ENCODE peak calls at places on chromosomes 4 and X, in six cellular contexts. A, Q, K, X, O and T are unnamed samples.
A peak's percentile ranks its signal among the peaks of the same experiment; 100 is the strongest.

GRCh38 chrX:120452131-120452530 is 17.0 kb downstream of the LAMP2 start:
- DNase-seq in Q (no peak), X (no peak), A (no peak), O (no peak), K (peak; percentile 27), T (peak; percentile 15)

GRCh38 chrX:70461026-70461425 is 16.4 kb downstream of the DLG3 start:
- DNase-seq in Q (no peak), A (no peak), K (no peak), X (no peak), O (no peak), T (no peak)

GRCh38 chr4:76087007-76087769 is 12.7 kb downstream of the ART3 start:
- DNase-seq in O (peak; percentile 56), A (peak; percentile 7), X (peak; percentile 37), Q (peak; percentile 27), K (peak; percentile 78), T (peak; percentile 31)

GRCh38 chrX:53682885-53683555 is 3.5 kb downstream of the HUWE1 start:
- DNase-seq in K (peak; percentile 52), X (peak; percentile 25), O (peak; percentile 21), Q (no peak), A (no peak), T (peak; percentile 16)

GRCh38 chrX:41459714-41460113 is 12.6 kb downstream of the NYX start:
- DNase-seq in X (no peak), A (no peak), Q (no peak), K (no peak), O (no peak), T (no peak)

GRCh38 chr4:76881375-76881774 is 16.6 kb downstream of the SOWAHB start:
- DNase-seq in O (no peak), A (no peak), X (peak; percentile 73), K (peak; percentile 38), Q (no peak), T (no peak)

GRCh38 chrX:80879143-80879542 is 69.5 kb upstream of the BRWD3 start:
- DNase-seq in K (no peak), O (no peak), X (no peak), Q (no peak), A (no peak), T (no peak)

GRCh38 chrX:18210470-18210869 is 10.2 kb downstream of the BEND2 start:
- DNase-seq in X (no peak), A (no peak), O (no peak), Q (no peak), K (no peak), T (no peak)

GRCh38 chr4:7200801-7201200 is 8.5 kb downstream of the SORCS2 start:
- DNase-seq in Q (no peak), X (no peak), K (no peak), O (no peak), A (no peak), T (no peak)

GRCh38 chrX:153688900-153689590 is 1.3 kb downstream of the SLC6A8 start:
- DNase-seq in O (no peak), A (no peak), K (no peak), Q (no peak), X (no peak), T (no peak)

GRCh38 chrX:43973249-43973672 is at the start of gene NDP:
- DNase-seq in O (no peak), X (no peak), K (no peak), A (no peak), Q (no peak), T (no peak)

GRCh38 chrX:41482153-41482850 is 35.2 kb downstream of the NYX start:
- DNase-seq in O (no peak), Q (no peak), A (no peak), K (no peak), X (no peak), T (no peak)

GRCh38 chr4:128341634-128342033 is 54.0 kb upstream of the PGRMC2 start:
- DNase-seq in O (no peak), A (no peak), K (no peak), Q (no peak), X (no peak), T (no peak)
- TF ChIP-seq CTCF in O (no peak), A (no peak), K (peak; percentile 46), Q (no peak), X (peak; percentile 12), T (no peak)

DNA sequence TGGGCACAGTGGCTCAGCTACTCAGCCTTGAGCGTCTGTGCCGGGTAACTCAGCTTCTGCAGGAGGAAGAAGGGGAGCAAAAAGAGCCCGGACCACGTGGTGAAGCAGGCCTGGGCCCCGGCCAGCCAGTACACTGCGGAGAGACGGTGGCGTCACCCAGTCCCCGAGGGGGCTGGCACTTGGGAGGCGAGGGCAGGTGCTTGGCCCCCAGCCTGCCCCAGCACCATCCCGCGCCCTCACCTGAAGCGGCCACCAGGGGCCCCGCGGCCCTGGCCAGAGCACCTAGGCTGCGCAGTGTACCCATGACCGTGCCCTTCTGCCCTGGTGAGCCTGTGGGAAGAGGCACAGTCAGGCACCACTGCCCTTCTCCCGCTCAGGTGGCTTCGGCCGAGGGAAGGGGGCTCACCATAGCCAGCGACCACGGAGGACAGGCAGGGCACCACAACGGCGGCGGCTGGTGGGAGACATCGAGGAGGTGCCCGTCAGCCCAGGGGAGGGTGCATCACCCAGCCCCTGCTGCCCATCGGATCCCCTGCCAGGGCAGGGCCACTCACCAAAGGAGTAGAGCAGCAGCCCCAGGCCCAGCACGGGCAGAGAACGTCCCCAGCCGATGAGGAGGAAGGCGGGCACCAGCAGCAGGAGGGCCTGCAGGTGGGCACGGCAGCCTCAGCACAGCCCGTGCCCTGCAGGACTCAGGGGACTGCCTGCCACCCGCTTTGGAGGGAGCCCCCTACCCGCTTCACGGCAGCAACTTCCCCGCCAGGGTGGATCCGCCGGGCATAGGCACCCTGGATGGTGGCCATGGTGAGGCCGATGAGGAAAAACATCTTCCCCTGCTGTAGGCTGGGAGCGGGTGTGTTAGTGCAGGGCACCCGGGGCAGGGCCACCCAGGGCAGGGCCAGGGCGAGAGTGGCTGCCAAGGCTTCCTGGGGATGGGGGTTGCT is 32.1 kb downstream of the NOP14 start:
- DNase-seq in Q (no peak), O (no peak), K (peak; percentile 51), X (peak; percentile 45), A (no peak), T (no peak)
- TF ChIP-seq CTCF in Q (peak; percentile 7), O (peak; percentile 29), K (peak; percentile 59), X (no peak), A (peak; percentile 18), T (no peak)

DNA sequence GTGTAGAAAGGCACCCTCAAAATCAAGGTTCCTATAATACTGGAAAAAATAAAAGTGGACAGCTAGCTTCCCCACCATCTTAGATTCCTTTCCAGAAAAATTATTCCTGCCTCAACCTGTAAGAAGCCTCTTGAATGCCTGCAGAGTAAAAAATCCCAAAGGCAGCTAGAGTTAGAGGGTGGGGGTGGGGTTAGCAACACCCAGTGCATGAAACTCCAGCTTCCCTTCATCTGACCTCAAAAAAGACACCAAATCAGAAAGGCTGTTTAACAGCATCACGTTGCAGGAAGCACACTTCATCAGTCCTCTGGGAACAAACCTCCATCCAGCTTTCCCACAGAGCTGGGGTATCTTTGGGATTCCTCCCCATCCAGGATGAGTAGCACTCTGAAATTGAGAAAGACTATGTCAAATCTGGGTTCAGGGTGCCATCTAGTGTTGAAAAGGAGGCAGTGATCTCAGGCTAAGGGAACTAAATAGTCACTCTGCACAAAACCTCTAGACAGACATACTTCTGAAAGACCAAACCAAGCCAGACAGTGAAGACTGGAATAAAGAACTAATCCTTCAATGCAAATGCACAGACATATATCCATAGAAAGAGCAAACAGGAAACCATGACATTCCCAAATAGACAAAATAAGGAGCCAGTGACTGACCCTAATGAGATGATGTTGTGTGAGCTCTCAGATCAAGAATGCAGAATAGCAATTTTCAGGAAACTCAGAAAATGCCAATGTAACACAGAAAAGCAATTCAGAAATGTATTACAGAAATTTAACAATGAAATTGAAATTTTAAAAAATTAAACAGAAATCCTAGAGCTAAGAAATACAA is 97.9 kb downstream of the ARHGEF9 start:
- DNase-seq in A (peak; percentile 4), X (no peak), O (no peak), K (peak; percentile 26), Q (peak; percentile 21), T (peak; percentile 19)
- TF ChIP-seq CTCF in A (peak; percentile 71), X (peak; percentile 47), O (peak; percentile 74), K (peak; percentile 73), Q (peak; percentile 73), T (peak; percentile 25)

GRCh38 chrX:73126240-73126639 is 46.9 kb upstream of the PABPC1L2A start:
- DNase-seq in X (peak; percentile 35), O (no peak), Q (no peak), K (no peak), A (no peak), T (no peak)

GRCh38 chrX:73131276-73131675 is 52.0 kb upstream of the PABPC1L2A start:
- DNase-seq in K (no peak), Q (no peak), A (no peak), X (no peak), O (no peak), T (no peak)

GRCh38 chrX:73131877-73132276 is 52.6 kb upstream of the PABPC1L2A start:
- DNase-seq in O (no peak), Q (no peak), A (no peak), K (no peak), X (no peak), T (no peak)

GRCh38 chrX:73127700-73128241 is 48.5 kb upstream of the PABPC1L2A start:
- DNase-seq in Q (no peak), K (peak; percentile 70), X (no peak), O (no peak), A (no peak), T (no peak)
- TF ChIP-seq CTCF in Q (no peak), K (peak; percentile 33), X (no peak), O (no peak), A (no peak), T (no peak)

DNA sequence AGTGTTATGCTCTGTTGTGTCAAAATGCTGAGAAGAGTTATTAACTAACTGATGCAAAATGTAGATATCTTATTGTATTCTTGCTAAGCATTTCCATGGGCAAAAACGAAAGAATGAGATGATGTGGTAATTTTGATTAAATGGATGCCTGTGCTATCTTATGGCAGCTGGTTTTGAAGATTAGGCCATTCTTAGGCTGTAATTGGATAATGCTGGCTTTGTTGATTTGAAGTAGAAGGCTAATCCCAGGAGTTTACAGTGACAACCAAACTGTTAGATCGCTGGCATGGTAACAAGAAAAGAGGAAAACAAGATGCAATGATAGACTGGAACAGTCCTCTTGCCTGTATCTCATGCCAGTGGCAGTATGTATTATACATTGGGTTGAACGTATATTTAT is 74.1 kb upstream of the WDR44 start:
- DNase-seq in A (no peak), Q (no peak), X (no peak), O (no peak), K (no peak), T (no peak)
- TF ChIP-seq CTCF in A (no peak), Q (no peak), X (no peak), O (no peak), K (no peak), T (no peak)